ENCODE peak calls at places on chromosomes 6 and 20, in ten cellular contexts. One of them, this sample, is unnamed. For H3K4me1, the result is how much of the 10 kb centered on the place peaks cover.

GRCh38 chr6:34578445-34579262 is 22.5 kb upstream of the SPDEF start:
- DNase-seq in GM23338: no peak
- DNase-seq in hepatocyte: no peak
- DNase-seq in OCI-LY7: no peak
- DNase-seq in MM.1S: no peak
- DNase-seq in H1: no peak
- DNase-seq in endothelial cell of umbilical vein: no peak
- DNase-seq in IMR-90: no peak
- DNase-seq in neuronal stem cell: no peak
- DNase-seq in neural progenitor cell: no peak
- DNase-seq in this sample: peak

GRCh38 chr6:127851197-127851596 is 49.7 kb downstream of the THEMIS start:
- DNase-seq in GM23338: no peak
- DNase-seq in hepatocyte: no peak
- DNase-seq in OCI-LY7: no peak
- DNase-seq in MM.1S: no peak
- DNase-seq in H1: no peak
- DNase-seq in endothelial cell of umbilical vein: no peak
- DNase-seq in IMR-90: peak
- DNase-seq in neuronal stem cell: no peak
- DNase-seq in neural progenitor cell: no peak
- DNase-seq in this sample: no peak

GRCh38 chr6:70764706-70765105 is 97.0 kb downstream of the SMAP1 start:
- DNase-seq in GM23338: no peak
- DNase-seq in hepatocyte: no peak
- DNase-seq in OCI-LY7: no peak
- DNase-seq in MM.1S: no peak
- DNase-seq in H1: no peak
- DNase-seq in endothelial cell of umbilical vein: no peak
- DNase-seq in IMR-90: no peak
- DNase-seq in neuronal stem cell: no peak
- DNase-seq in neural progenitor cell: no peak
- DNase-seq in this sample: no peak

GRCh38 chr6:1129141-1129540 is 182.8 kb upstream of the FOXQ1 start:
- DNase-seq in GM23338: no peak
- DNase-seq in hepatocyte: no peak
- DNase-seq in OCI-LY7: no peak
- DNase-seq in MM.1S: no peak
- DNase-seq in H1: no peak
- DNase-seq in endothelial cell of umbilical vein: no peak
- DNase-seq in IMR-90: peak
- DNase-seq in neuronal stem cell: no peak
- DNase-seq in neural progenitor cell: no peak
- DNase-seq in this sample: peak

GRCh38 chr6:105603779-105604592 is 201.1 kb upstream of the PREP start:
- DNase-seq in GM23338: no peak
- DNase-seq in hepatocyte: peak
- DNase-seq in OCI-LY7: no peak
- DNase-seq in MM.1S: no peak
- DNase-seq in H1: no peak
- DNase-seq in endothelial cell of umbilical vein: no peak
- DNase-seq in IMR-90: peak
- DNase-seq in neuronal stem cell: no peak
- DNase-seq in neural progenitor cell: no peak
- DNase-seq in this sample: no peak

GRCh38 chr6:33168202-33168601 is 24.1 kb downstream of the COL11A2 start:
- DNase-seq in GM23338: no peak
- DNase-seq in hepatocyte: no peak
- DNase-seq in OCI-LY7: no peak
- DNase-seq in MM.1S: no peak
- DNase-seq in H1: no peak
- DNase-seq in endothelial cell of umbilical vein: no peak
- DNase-seq in IMR-90: no peak
- DNase-seq in neuronal stem cell: no peak
- DNase-seq in neural progenitor cell: no peak
- DNase-seq in this sample: peak

GRCh38 chr6:43076928-43077809 is 1.1 kb downstream of the PTK7 start:
- DNase-seq in GM23338: peak
- DNase-seq in hepatocyte: peak
- DNase-seq in OCI-LY7: peak
- DNase-seq in MM.1S: no peak
- DNase-seq in H1: no peak
- DNase-seq in endothelial cell of umbilical vein: no peak
- DNase-seq in IMR-90: peak
- DNase-seq in neuronal stem cell: no peak
- DNase-seq in neural progenitor cell: peak
- DNase-seq in this sample: peak

GRCh38 chr6:101851911-101852310 is 458.4 kb downstream of the GRIK2 start:
- DNase-seq in GM23338: no peak
- DNase-seq in hepatocyte: no peak
- DNase-seq in OCI-LY7: no peak
- DNase-seq in MM.1S: no peak
- DNase-seq in H1: no peak
- DNase-seq in endothelial cell of umbilical vein: no peak
- DNase-seq in IMR-90: peak
- DNase-seq in neuronal stem cell: no peak
- DNase-seq in neural progenitor cell: no peak
- DNase-seq in this sample: no peak

GRCh38 chr6:52059821-52060220 is 27.6 kb downstream of the PKHD1 start:
- DNase-seq in GM23338: no peak
- DNase-seq in hepatocyte: no peak
- DNase-seq in OCI-LY7: no peak
- DNase-seq in MM.1S: no peak
- DNase-seq in H1: no peak
- DNase-seq in endothelial cell of umbilical vein: no peak
- DNase-seq in IMR-90: no peak
- DNase-seq in neuronal stem cell: no peak
- DNase-seq in neural progenitor cell: no peak
- DNase-seq in this sample: no peak

GRCh38 chr6:43947860-43948259 is 177.8 kb downstream of the VEGFA start:
- DNase-seq in GM23338: no peak
- DNase-seq in hepatocyte: no peak
- DNase-seq in OCI-LY7: no peak
- DNase-seq in MM.1S: no peak
- DNase-seq in H1: no peak
- DNase-seq in endothelial cell of umbilical vein: no peak
- DNase-seq in IMR-90: no peak
- DNase-seq in neuronal stem cell: no peak
- DNase-seq in neural progenitor cell: no peak
- DNase-seq in this sample: peak

GRCh38 chr6:44071670-44072451 is 55.4 kb downstream of the MRPL14 start:
- DNase-seq in GM23338: no peak
- DNase-seq in hepatocyte: no peak
- DNase-seq in OCI-LY7: no peak
- DNase-seq in MM.1S: no peak
- DNase-seq in H1: no peak
- DNase-seq in endothelial cell of umbilical vein: peak
- DNase-seq in IMR-90: peak
- DNase-seq in neuronal stem cell: no peak
- DNase-seq in neural progenitor cell: no peak
- DNase-seq in this sample: peak

GRCh38 chr6:52508261-52508739 is 68.6 kb downstream of the TRAM2 start:
- DNase-seq in GM23338: no peak
- DNase-seq in hepatocyte: no peak
- DNase-seq in OCI-LY7: no peak
- DNase-seq in MM.1S: no peak
- DNase-seq in H1: no peak
- DNase-seq in endothelial cell of umbilical vein: no peak
- DNase-seq in IMR-90: no peak
- DNase-seq in neuronal stem cell: no peak
- DNase-seq in neural progenitor cell: no peak
- DNase-seq in this sample: no peak

GRCh38 chr6:26347699-26348098 is 17.3 kb upstream of the BTN3A2 start:
- DNase-seq in GM23338: no peak
- DNase-seq in hepatocyte: no peak
- DNase-seq in OCI-LY7: no peak
- DNase-seq in MM.1S: no peak
- DNase-seq in H1: no peak
- DNase-seq in endothelial cell of umbilical vein: no peak
- DNase-seq in IMR-90: no peak
- DNase-seq in neuronal stem cell: no peak
- DNase-seq in neural progenitor cell: no peak
- DNase-seq in this sample: no peak

GRCh38 chr6:96812077-96812703 is 25.1 kb downstream of the GPR63 start:
- DNase-seq in GM23338: no peak
- DNase-seq in hepatocyte: no peak
- DNase-seq in OCI-LY7: no peak
- DNase-seq in MM.1S: peak
- DNase-seq in H1: no peak
- DNase-seq in endothelial cell of umbilical vein: no peak
- DNase-seq in IMR-90: peak
- DNase-seq in neuronal stem cell: no peak
- DNase-seq in neural progenitor cell: no peak
- DNase-seq in this sample: no peak

GRCh38 chr20:29878281-29878741 is 1379.2 kb upstream of the DEFB115 start:
- DNase-seq in GM23338: peak
- DNase-seq in hepatocyte: no peak
- DNase-seq in OCI-LY7: no peak
- DNase-seq in MM.1S: no peak
- DNase-seq in H1: no peak
- DNase-seq in endothelial cell of umbilical vein: no peak
- DNase-seq in IMR-90: no peak
- DNase-seq in neuronal stem cell: no peak
- DNase-seq in neural progenitor cell: peak
- DNase-seq in this sample: peak

GRCh38 chr6:100202417-100203194 is 208.6 kb upstream of the MCHR2 start:
- DNase-seq in GM23338: no peak
- DNase-seq in hepatocyte: peak
- DNase-seq in OCI-LY7: no peak
- DNase-seq in MM.1S: no peak
- DNase-seq in H1: no peak
- DNase-seq in endothelial cell of umbilical vein: peak
- DNase-seq in IMR-90: peak
- DNase-seq in neuronal stem cell: no peak
- DNase-seq in neural progenitor cell: no peak
- DNase-seq in this sample: peak
- H3K4me3 ChIP-seq in GM23338: no peak
- H3K4me3 ChIP-seq in hepatocyte: no peak
- H3K4me3 ChIP-seq in OCI-LY7: no peak
- H3K4me3 ChIP-seq in MM.1S: no peak
- H3K4me3 ChIP-seq in H1: no peak
- H3K4me3 ChIP-seq in endothelial cell of umbilical vein: no peak
- H3K4me3 ChIP-seq in IMR-90: no peak
- H3K4me3 ChIP-seq in neuronal stem cell: no peak
- H3K4me3 ChIP-seq in neural progenitor cell: no peak
- H3K4me3 ChIP-seq in this sample: no peak

GRCh38 chr6:169411722-169412121 is 158.1 kb upstream of the THBS2 start:
- DNase-seq in GM23338: no peak
- DNase-seq in hepatocyte: no peak
- DNase-seq in OCI-LY7: no peak
- DNase-seq in MM.1S: no peak
- DNase-seq in H1: no peak
- DNase-seq in endothelial cell of umbilical vein: no peak
- DNase-seq in IMR-90: no peak
- DNase-seq in neuronal stem cell: no peak
- DNase-seq in neural progenitor cell: no peak
- DNase-seq in this sample: no peak
- H2AFZ ChIP-seq in GM23338: no peak
- H2AFZ ChIP-seq in hepatocyte: no peak
- H2AFZ ChIP-seq in OCI-LY7: no peak
- H2AFZ ChIP-seq in MM.1S: no peak
- H2AFZ ChIP-seq in H1: no peak
- H2AFZ ChIP-seq in endothelial cell of umbilical vein: no peak
- H2AFZ ChIP-seq in IMR-90: no peak
- H2AFZ ChIP-seq in neuronal stem cell: no peak
- H2AFZ ChIP-seq in neural progenitor cell: no peak
- H2AFZ ChIP-seq in this sample: no peak

GRCh38 chr20:1377984-1378742 is 14.7 kb downstream of the FKBP1A start:
- DNase-seq in GM23338: no peak
- DNase-seq in hepatocyte: no peak
- DNase-seq in OCI-LY7: no peak
- DNase-seq in MM.1S: no peak
- DNase-seq in H1: no peak
- DNase-seq in endothelial cell of umbilical vein: peak
- DNase-seq in IMR-90: peak
- DNase-seq in neuronal stem cell: no peak
- DNase-seq in neural progenitor cell: no peak
- DNase-seq in this sample: no peak

GRCh38 chr20:1383621-1384404 is 9.0 kb downstream of the FKBP1A start:
- DNase-seq in GM23338: no peak
- DNase-seq in hepatocyte: peak
- DNase-seq in OCI-LY7: no peak
- DNase-seq in MM.1S: no peak
- DNase-seq in H1: no peak
- DNase-seq in endothelial cell of umbilical vein: no peak
- DNase-seq in IMR-90: no peak
- DNase-seq in neuronal stem cell: no peak
- DNase-seq in neural progenitor cell: no peak
- DNase-seq in this sample: no peak

GRCh38 chr20:1386323-1386722 is 6.5 kb downstream of the FKBP1A start:
- DNase-seq in GM23338: no peak
- DNase-seq in hepatocyte: no peak
- DNase-seq in OCI-LY7: no peak
- DNase-seq in MM.1S: no peak
- DNase-seq in H1: no peak
- DNase-seq in endothelial cell of umbilical vein: no peak
- DNase-seq in IMR-90: no peak
- DNase-seq in neuronal stem cell: no peak
- DNase-seq in neural progenitor cell: no peak
- DNase-seq in this sample: no peak

GRCh38 chr20:1381753-1382591 is 10.9 kb downstream of the FKBP1A start:
- DNase-seq in GM23338: no peak
- DNase-seq in hepatocyte: no peak
- DNase-seq in OCI-LY7: no peak
- DNase-seq in MM.1S: no peak
- DNase-seq in H1: no peak
- DNase-seq in endothelial cell of umbilical vein: no peak
- DNase-seq in IMR-90: peak
- DNase-seq in neuronal stem cell: no peak
- DNase-seq in neural progenitor cell: no peak
- DNase-seq in this sample: no peak

DNA sequence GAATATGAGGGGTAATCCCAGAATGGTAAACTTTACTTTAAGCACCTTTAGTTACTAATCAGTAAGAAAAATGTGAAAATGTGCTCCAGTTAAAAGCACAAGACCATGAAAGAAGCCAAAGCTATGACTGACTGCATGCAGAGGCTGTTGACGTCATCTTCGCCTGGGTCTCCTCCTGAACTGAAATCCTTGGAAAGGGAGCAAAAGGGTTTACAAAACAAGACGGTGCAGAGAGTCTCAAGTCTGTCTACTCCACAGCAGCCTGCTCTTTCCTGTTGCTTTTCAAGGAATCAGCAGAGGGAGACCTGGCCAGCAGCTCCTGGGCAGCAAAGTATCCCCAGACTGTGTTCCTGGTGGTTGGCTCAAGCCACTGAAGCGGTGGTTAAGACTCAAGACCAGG is 10.2 kb downstream of the FKBP1A start:
- DNase-seq in GM23338: no peak
- DNase-seq in hepatocyte: no peak
- DNase-seq in OCI-LY7: no peak
- DNase-seq in MM.1S: no peak
- DNase-seq in H1: no peak
- DNase-seq in endothelial cell of umbilical vein: peak
- DNase-seq in IMR-90: peak
- DNase-seq in neuronal stem cell: no peak
- DNase-seq in neural progenitor cell: no peak
- DNase-seq in this sample: no peak
- H3K4me1 ChIP-seq in GM23338: under half
- H3K4me1 ChIP-seq in hepatocyte: under half
- H3K4me1 ChIP-seq in OCI-LY7: under half
- H3K4me1 ChIP-seq in MM.1S: under half
- H3K4me1 ChIP-seq in H1: under half
- H3K4me1 ChIP-seq in endothelial cell of umbilical vein: half or more
- H3K4me1 ChIP-seq in IMR-90: under half
- H3K4me1 ChIP-seq in neuronal stem cell: under half
- H3K4me1 ChIP-seq in neural progenitor cell: under half
- H3K4me1 ChIP-seq in this sample: under half

GRCh38 chr6:132199343-132199742 is 201.9 kb downstream of the MOXD1 start:
- DNase-seq in GM23338: no peak
- DNase-seq in hepatocyte: no peak
- DNase-seq in OCI-LY7: no peak
- DNase-seq in MM.1S: no peak
- DNase-seq in H1: no peak
- DNase-seq in endothelial cell of umbilical vein: peak
- DNase-seq in IMR-90: peak
- DNase-seq in neuronal stem cell: no peak
- DNase-seq in neural progenitor cell: no peak
- DNase-seq in this sample: peak
- H3K4me3 ChIP-seq in GM23338: no peak
- H3K4me3 ChIP-seq in hepatocyte: no peak
- H3K4me3 ChIP-seq in OCI-LY7: no peak
- H3K4me3 ChIP-seq in MM.1S: no peak
- H3K4me3 ChIP-seq in H1: no peak
- H3K4me3 ChIP-seq in endothelial cell of umbilical vein: no peak
- H3K4me3 ChIP-seq in IMR-90: peak
- H3K4me3 ChIP-seq in neuronal stem cell: no peak
- H3K4me3 ChIP-seq in neural progenitor cell: no peak
- H3K4me3 ChIP-seq in this sample: peak